ENCODE peak calls at places on chromosomes 12 and 14, in seven cellular contexts. N, F, U, V, O, S and K are unnamed samples.
A peak's percentile ranks its signal among the peaks of the same experiment; 100 is the strongest.

GRCh38 chr12:89306827-89307498 is 45.3 kb downstream of the DUSP6 start:
- DNase-seq in N (no peak), F (no peak), U (no peak), V (no peak), O (no peak), S (no peak), K (no peak)

GRCh38 chr14:54447231-54447692 is 6.1 kb upstream of the CNIH1 start:
- DNase-seq in N (no peak), F (no peak), U (no peak), V (no peak), O (peak; percentile 53), S (peak; percentile 82), K (peak; percentile 84)

GRCh38 chr12:119843100-119843499 is 34.0 kb downstream of the CIT start:
- DNase-seq in N (no peak), F (no peak), U (no peak), V (peak; percentile 43), O (peak; percentile 67), S (no peak), K (no peak)

GRCh38 chr12:105672576-105672975 is 342.1 kb downstream of the C12orf75 start:
- DNase-seq in N (no peak), F (no peak), U (no peak), V (no peak), O (no peak), S (peak; percentile 20), K (no peak)

GRCh38 chr12:28360253-28360652 is 170.0 kb downstream of the CCDC91 start:
- DNase-seq in N (no peak), F (no peak), U (no peak), V (no peak), O (no peak), S (no peak), K (no peak)

GRCh38 chr14:105060751-105061427 is 4.3 kb downstream of the GPR132 start:
- DNase-seq in N (peak; percentile 69), F (peak; percentile 76), U (peak; percentile 54), V (no peak), O (no peak), S (no peak), K (no peak)

GRCh38 chr14:105888151-105888550 is 361.8 kb downstream of the TMEM121 start:
- DNase-seq in N (no peak), F (no peak), U (no peak), V (no peak), O (no peak), S (no peak), K (no peak)

GRCh38 chr12:117494833-117495714 is 133.6 kb upstream of the NOS1 start:
- DNase-seq in N (no peak), F (no peak), U (peak; percentile 73), V (no peak), O (no peak), S (peak; percentile 28), K (no peak)

GRCh38 chr12:1927051-1927680 is 8.7 kb upstream of the CACNA2D4 start:
- DNase-seq in N (no peak), F (no peak), U (no peak), V (no peak), O (no peak), S (peak; percentile 12), K (no peak)

GRCh38 chr14:98118749-98119148 is 1153.2 kb downstream of the BCL11B start:
- DNase-seq in N (no peak), F (no peak), U (no peak), V (no peak), O (no peak), S (no peak), K (no peak)

GRCh38 chr12:113054948-113055486 is 1.5 kb upstream of the DTX1 start:
- DNase-seq in N (peak; percentile 50), F (no peak), U (peak; percentile 6), V (no peak), O (no peak), S (no peak), K (no peak)